ENCODE peak calls at places on chromosome 21, in ten cellular contexts. K is HCEC 1CT; I is HAP-1; H is tibial nerve; M is body of pancreas; D is stimulated activated effector memory CD8-positive, alpha-beta T cell treated with anti-CD3 and anti-CD28 coated beads, Interleukin-12 subunit alpha, Interleukin-12 subunit beta, amount 100 ng/mL, for 72 hours; Q is activated CD4-positive, CD25-positive, alpha-beta regulatory T cell treated with anti-CD3 and anti-CD28 coated beads, Interleukin-2, amount 50 U/mL, for 72 hours; Y is stimulated activated CD4-positive, alpha-beta T cell treated with anti-CD3 and anti-CD28 coated beads, Interleukin-1b, Interleukin-23, amount 100 ng/mL, for 4 hours; B is hepatic stellate cell; A is fibroblast of lung. C is an unnamed sample.

GRCh38 chr21:32322676-32323075 is 24.0 kb downstream of the MRAP start:
- DNase-seq in K (no peak), I (no peak), H (no peak), M (no peak), D (no peak), Q (no peak), Y (no peak), B (no peak), A (no peak), C (no peak)

GRCh38 chr21:42424848-42425602 is 21.3 kb downstream of the UBASH3A start:
- DNase-seq in K (no peak), I (no peak), H (no peak), M (no peak), D (peak; percentile 84), Q (peak; percentile 63), Y (no peak), B (no peak), A (no peak), C (no peak)

GRCh38 chr21:45846373-45847160 is 135.0 kb upstream of the COL6A1 start:
- DNase-seq in K (no peak), I (peak; percentile 12), H (peak; percentile 22), M (peak; percentile 20), D (no peak), Q (peak; percentile 2), Y (no peak), B (no peak), A (peak; percentile 29), C (no peak)

GRCh38 chr21:44647222-44647552 is 973 bp downstream of the KRTAP10-11 start:
- DNase-seq in K (no peak), I (no peak), H (no peak), M (no peak), D (peak; percentile 43), Q (no peak), Y (no peak), B (no peak), A (no peak), C (no peak)

GRCh38 chr21:36572091-36572490 is 92.2 kb upstream of the CLDN14 start:
- DNase-seq in K (no peak), I (no peak), H (no peak), M (no peak), D (no peak), Q (no peak), Y (no peak), B (no peak), A (no peak), C (no peak)

GRCh38 chr21:26404288-26404687 is 168.8 kb downstream of the CYYR1 start:
- DNase-seq in K (no peak), I (no peak), H (no peak), M (no peak), D (no peak), Q (no peak), Y (no peak), B (no peak), A (no peak), C (no peak)

GRCh38 chr21:41168391-41169257 is 664 bp downstream of the BACE2 start:
- DNase-seq in K (no peak), I (no peak), H (peak; percentile 38), M (peak; percentile 58), D (no peak), Q (no peak), Y (no peak), B (peak; percentile 22), A (peak; percentile 82), C (peak; percentile 29)

GRCh38 chr21:38211321-38211720 is 45.5 kb upstream of the KCNJ15 start:
- DNase-seq in K (no peak), I (no peak), H (no peak), M (no peak), D (no peak), Q (no peak), Y (no peak), B (no peak), A (no peak), C (no peak)

GRCh38 chr21:44374601-44375280 is 21.3 kb downstream of the TRPM2 start:
- DNase-seq in K (no peak), I (no peak), H (no peak), M (no peak), D (no peak), Q (no peak), Y (no peak), B (no peak), A (no peak), C (no peak)

GRCh38 chr21:36910581-36911307 is 55.7 kb downstream of the HLCS start:
- DNase-seq in K (no peak), I (no peak), H (no peak), M (no peak), D (no peak), Q (no peak), Y (no peak), B (no peak), A (peak; percentile 70), C (no peak)

GRCh38 chr21:36188937-36189336 is 32.3 kb downstream of the DOP1B start:
- DNase-seq in K (no peak), I (no peak), H (no peak), M (no peak), D (no peak), Q (no peak), Y (no peak), B (no peak), A (no peak), C (no peak)

GRCh38 chr21:37072239-37072987 is 458 bp downstream of the PIGP start:
- DNase-seq in K (peak; percentile 85), I (peak; percentile 41), H (peak; percentile 50), M (peak; percentile 84), D (no peak), Q (peak; percentile 79), Y (peak; percentile 65), B (peak; percentile 44), A (peak; percentile 92), C (no peak)

GRCh38 chr21:15204887-15205286 is 140.1 kb upstream of the NRIP1 start:
- DNase-seq in K (no peak), I (no peak), H (no peak), M (no peak), D (no peak), Q (no peak), Y (no peak), B (no peak), A (no peak), C (no peak)

GRCh38 chr21:31340942-31341487 is 3.0 kb downstream of the TIAM1 start:
- DNase-seq in K (no peak), I (no peak), H (no peak), M (no peak), D (no peak), Q (no peak), Y (no peak), B (no peak), A (no peak), C (no peak)